ENCODE peak calls at places on chromosomes 1 and 21, in ten cellular contexts. T is A549, P is GM12878, U is body of pancreas, E is neuronal stem cell, I is left ventricle myocardium inferior, O is MM.1S, K is endodermal cell, F is left lung, M is psoas muscle. V is an unnamed sample.

GRCh38 chr1:179253286-179253972 is 24.0 kb upstream of the ABL2 start:
- DNase-seq in U (no peak), O (no peak), P (no peak), I (no peak), K (no peak), M (no peak), F (no peak), E (no peak), T (no peak), V (no peak)

GRCh38 chr1:227947678-227948492 is at the start of gene WNT9A:
- DNase-seq in I (peak), M (peak), O (no peak), T (peak), E (peak), F (no peak), K (peak), P (no peak), U (peak), V (no peak)

GRCh38 chr1:164792410-164793004 is 233.5 kb downstream of the PBX1 start:
- DNase-seq in I (no peak), O (no peak), T (no peak), F (no peak), P (no peak), U (no peak), K (no peak), E (no peak), M (no peak), V (no peak)

GRCh38 chr1:226402615-226403521 is 5.0 kb downstream of the PARP1 start:
- DNase-seq in P (no peak), F (no peak), E (no peak), O (no peak), T (no peak), I (no peak), K (no peak), U (peak), M (no peak), V (no peak)

GRCh38 chr1:79371802-79372201 is 365.3 kb upstream of the ADGRL4 start:
- DNase-seq in M (no peak), K (no peak), P (no peak), F (no peak), E (no peak), U (no peak), I (no peak), O (no peak), T (no peak), V (no peak)

GRCh38 chr1:207565546-207566468 is 69.8 kb downstream of the CR1 start:
- DNase-seq in U (peak), F (no peak), O (no peak), M (no peak), I (no peak), P (no peak), T (no peak), K (peak), E (no peak), V (no peak)

GRCh38 chr1:32855861-32856617 is 14.7 kb downstream of the FNDC5 start:
- DNase-seq in P (no peak), U (no peak), I (no peak), F (no peak), M (no peak), O (no peak), T (no peak), K (no peak), E (no peak), V (no peak)

GRCh38 chr1:46506470-46507219 is 17.0 kb downstream of the DMBX1 start:
- DNase-seq in O (no peak), E (no peak), F (no peak), P (no peak), I (no peak), M (no peak), T (no peak), K (no peak), U (no peak), V (no peak)

GRCh38 chr1:17869826-17870225 is 114.7 kb downstream of the ACTL8 start:
- DNase-seq in O (no peak), P (no peak), U (no peak), M (no peak), I (no peak), E (no peak), K (no peak), T (no peak), F (no peak), V (no peak)

GRCh38 chr1:27539901-27540861 is 50.2 kb upstream of the WASF2 start:
- DNase-seq in K (no peak), U (no peak), T (peak), I (no peak), O (no peak), E (no peak), F (no peak), M (no peak), P (no peak), V (no peak)
- H3K27ac ChIP-seq in K (no peak), U (no peak), T (peak), I (peak), O (no peak), E (no peak), F (no peak), M (peak), P (no peak), V (no peak)

GRCh38 chr1:176996455-176997090 is 167.9 kb downstream of the ASTN1 start:
- DNase-seq in M (no peak), O (no peak), P (no peak), K (peak), F (no peak), U (no peak), I (no peak), E (peak), T (no peak), V (no peak)
- H3K4me3 ChIP-seq in M (no peak), O (no peak), P (no peak), K (no peak), F (no peak), U (no peak), I (no peak), E (no peak), T (no peak), V (no peak)

DNA sequence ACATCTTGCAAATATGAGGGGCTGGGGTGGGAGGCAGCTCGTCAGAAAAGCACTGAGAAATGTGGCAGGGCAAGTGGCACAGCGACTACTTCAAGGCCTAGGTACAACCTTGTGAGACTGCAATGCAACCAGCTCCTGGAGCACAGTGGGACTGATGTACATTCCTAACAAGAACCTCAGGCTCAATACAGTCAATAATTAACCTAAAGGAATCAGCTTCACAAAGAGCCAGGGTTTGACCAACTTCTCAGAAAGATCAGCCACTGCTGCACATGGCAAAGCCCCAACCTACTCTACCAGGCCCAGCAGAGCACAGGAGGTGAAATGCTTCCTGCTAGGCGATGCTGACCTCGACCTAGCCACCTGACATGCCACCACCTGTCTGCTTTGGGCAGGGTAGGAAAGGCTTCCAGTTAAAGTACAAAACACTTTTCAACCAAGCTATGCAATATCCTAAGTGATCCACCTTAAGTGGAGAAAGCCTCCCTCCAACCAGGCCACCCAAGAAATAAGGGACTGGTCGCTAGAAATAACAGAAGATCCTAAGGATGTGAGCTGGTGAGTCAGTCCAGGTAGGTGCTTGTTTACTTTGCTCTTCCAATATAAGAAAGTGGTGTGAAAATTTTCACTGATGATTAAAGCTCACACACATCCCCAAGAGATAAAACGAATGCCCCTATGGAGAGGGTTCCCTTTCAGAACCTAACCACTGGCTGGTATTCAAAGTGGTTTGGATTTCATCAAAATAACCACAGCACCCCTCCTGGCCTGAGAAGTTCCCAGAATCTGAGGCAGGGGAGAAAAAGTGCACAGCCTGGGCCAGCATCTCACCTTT is 2.1 kb downstream of the RIPK4 start:
- DNase-seq in F (no peak), I (no peak), T (no peak), M (no peak), O (no peak), E (no peak), U (peak), K (peak), P (no peak), V (no peak)
- H3K27ac ChIP-seq in F (no peak), I (no peak), T (peak), M (no peak), O (no peak), E (no peak), U (peak), K (no peak), P (no peak), V (no peak)

GRCh38 chr21:33586927-33587326 is 1.6 kb downstream of the DONSON start:
- DNase-seq in K (no peak), U (no peak), F (no peak), I (no peak), O (no peak), P (no peak), E (no peak), M (no peak), T (no peak), V (no peak)
- H3K4me3 ChIP-seq in K (peak), U (no peak), F (no peak), I (no peak), O (peak), P (peak), E (no peak), M (no peak), T (peak), V (no peak)

GRCh38 chr1:84855947-84856660 is 36.9 kb downstream of the LPAR3 start:
- DNase-seq in E (no peak), T (no peak), O (no peak), I (no peak), F (no peak), K (no peak), P (no peak), M (no peak), U (no peak), V (no peak)
- H3K27ac ChIP-seq in E (no peak), T (no peak), O (no peak), I (no peak), F (no peak), K (no peak), P (no peak), M (no peak), U (no peak), V (no peak)

GRCh38 chr1:236065509-236066005 is 667 bp upstream of the NID1 start:
- DNase-seq in O (no peak), U (no peak), M (no peak), K (peak), F (no peak), I (no peak), P (no peak), E (no peak), T (no peak), V (no peak)
- H3K4me3 ChIP-seq in O (no peak), U (peak), M (peak), K (peak), F (peak), I (peak), P (peak), E (peak), T (peak), V (peak)

GRCh38 chr1:183821309-183822080 is 16.6 kb downstream of the RGL1 start:
- DNase-seq in M (no peak), I (no peak), O (no peak), F (no peak), U (no peak), K (no peak), T (no peak), E (no peak), P (no peak), V (no peak)
- H3K27ac ChIP-seq in M (peak), I (peak), O (no peak), F (peak), U (peak), K (no peak), T (no peak), E (no peak), P (no peak), V (no peak)

GRCh38 chr1:26162220-26162703 is 3.4 kb downstream of the FAM110D start:
- DNase-seq in P (no peak), E (no peak), I (no peak), U (no peak), T (peak), M (no peak), O (no peak), K (no peak), F (no peak), V (no peak)
- H3K4me3 ChIP-seq in P (no peak), E (peak), I (peak), U (no peak), T (peak), M (peak), O (peak), K (peak), F (peak), V (peak)